ENCODE peak calls at places on chromosomes 5 and 9, in five cellular contexts. T is pancreas; H is colonic mucosa; D is CD4-positive, CD25-positive, alpha-beta regulatory T cell; K is left lung. B is an unnamed sample.
A peak's percentile ranks its signal among the peaks of the same experiment; 100 is the strongest.

GRCh38 chr5:88860501-88860900 is 22.5 kb downstream of the MEF2C start:
- DNase-seq in T (no peak), H (no peak), K (no peak), D (no peak), B (no peak)

GRCh38 chr5:74543162-74543995 is 97.1 kb downstream of the ENC1 start:
- DNase-seq in H (peak; percentile 37), T (peak; percentile 51), K (peak; percentile 36), D (no peak), B (peak; percentile 16)

GRCh38 chr5:124663101-124663506 is 83.3 kb downstream of the ZNF608 start:
- DNase-seq in H (no peak), D (no peak), T (no peak), K (no peak), B (no peak)

GRCh38 chr9:72665421-72665820 is 144.0 kb downstream of the TMC1 start:
- DNase-seq in K (no peak), D (no peak), H (no peak), T (no peak), B (no peak)

GRCh38 chr9:7146582-7146981 is 388.8 kb downstream of the KDM4C start:
- DNase-seq in K (no peak), T (no peak), H (no peak), D (no peak), B (no peak)

GRCh38 chr5:159965031-159965837 is 43.7 kb upstream of the TTC1 start:
- DNase-seq in D (no peak), T (peak; percentile 35), H (peak; percentile 54), K (peak; percentile 52), B (peak; percentile 57)

GRCh38 chr9:121735065-121735791 is 83.8 kb downstream of the DAB2IP start:
- DNase-seq in K (no peak), T (no peak), D (no peak), H (peak; percentile 61), B (no peak)

GRCh38 chr5:57598756-57599155 is 116.1 kb upstream of the ACTBL2 start:
- DNase-seq in K (no peak), T (no peak), D (no peak), H (no peak), B (no peak)

GRCh38 chr5:174642816-174643405 is 81.5 kb upstream of the MSX2 start:
- DNase-seq in T (no peak), D (no peak), H (no peak), K (no peak), B (no peak)

GRCh38 chr9:14366071-14366470 is 52.1 kb upstream of the NFIB start:
- DNase-seq in T (no peak), H (no peak), D (no peak), K (peak; percentile 51), B (no peak)

GRCh38 chr5:57703726-57704125 is 221.1 kb upstream of the ACTBL2 start:
- DNase-seq in T (no peak), D (no peak), K (no peak), H (no peak), B (no peak)

GRCh38 chr5:125894383-125894782 is 528.8 kb upstream of the GRAMD2B start:
- DNase-seq in K (no peak), D (no peak), H (no peak), T (no peak), B (no peak)

GRCh38 chr5:106172681-106173532 is 1497.8 kb downstream of the EFNA5 start:
- DNase-seq in K (no peak), T (no peak), H (no peak), D (no peak), B (no peak)

GRCh38 chr9:113863345-113863744 is 12.8 kb upstream of the ZNF618 start:
- DNase-seq in K (no peak), H (no peak), D (no peak), T (no peak), B (no peak)

GRCh38 chr5:179866241-179867078 is 7.8 kb upstream of the MRNIP start:
- DNase-seq in K (no peak), D (no peak), H (no peak), T (no peak), B (no peak)

GRCh38 chr5:7904170-7904569 is 35.2 kb downstream of the MTRR start:
- DNase-seq in H (no peak), D (no peak), T (no peak), K (no peak), B (no peak)

GRCh38 chr5:123709422-123709821 is 197.4 kb downstream of the CSNK1G3 start:
- DNase-seq in K (no peak), H (no peak), D (no peak), T (no peak), B (no peak)

GRCh38 chr5:891837-892389 is 688 bp downstream of the BRD9 start:
- DNase-seq in K (no peak), D (no peak), T (no peak), H (no peak), B (peak; percentile 25)

GRCh38 chr9:136833381-136834142 is 8.7 kb upstream of the AJM1 start:
- DNase-seq in H (no peak), D (no peak), K (no peak), T (no peak), B (no peak)

GRCh38 chr5:165026971-165027370 is 1521.6 kb downstream of the MAT2B start:
- DNase-seq in D (no peak), T (no peak), H (no peak), K (no peak), B (no peak)

GRCh38 chr5:125227333-125228075 is 481.1 kb upstream of the ZNF608 start:
- DNase-seq in K (no peak), H (peak; percentile 24), T (peak; percentile 15), D (no peak), B (no peak)

GRCh38 chr5:175246242-175246891 is 197.6 kb downstream of the DRD1 start:
- DNase-seq in K (peak; percentile 51), H (peak; percentile 22), D (no peak), T (peak; percentile 11), B (no peak)

GRCh38 chr9:31253800-31254762 is 1130.4 kb upstream of the ACO1 start:
- DNase-seq in D (no peak), K (no peak), T (no peak), H (no peak), B (no peak)

GRCh38 chr5:100130307-100130706 is 404.9 kb upstream of the FAM174A start:
- DNase-seq in T (no peak), K (no peak), H (no peak), D (no peak), B (no peak)

GRCh38 chr5:170387775-170388174 is 1.4 kb downstream of the KCNMB1 start:
- DNase-seq in K (no peak), H (no peak), D (no peak), T (no peak), B (no peak)

GRCh38 chr5:73344835-73345234 is 103.7 kb downstream of the FOXD1 start:
- DNase-seq in T (no peak), D (no peak), H (no peak), K (no peak), B (no peak)

GRCh38 chr5:172129174-172129764 is 58.8 kb downstream of the STK10 start:
- DNase-seq in T (no peak), H (no peak), D (no peak), K (peak; percentile 59), B (no peak)

GRCh38 chr5:72268753-72269410 is 51.2 kb downstream of the MRPS27 start:
- DNase-seq in T (peak; percentile 40), K (peak; percentile 40), H (peak; percentile 62), D (peak; percentile 9), B (peak; percentile 61)

DNA sequence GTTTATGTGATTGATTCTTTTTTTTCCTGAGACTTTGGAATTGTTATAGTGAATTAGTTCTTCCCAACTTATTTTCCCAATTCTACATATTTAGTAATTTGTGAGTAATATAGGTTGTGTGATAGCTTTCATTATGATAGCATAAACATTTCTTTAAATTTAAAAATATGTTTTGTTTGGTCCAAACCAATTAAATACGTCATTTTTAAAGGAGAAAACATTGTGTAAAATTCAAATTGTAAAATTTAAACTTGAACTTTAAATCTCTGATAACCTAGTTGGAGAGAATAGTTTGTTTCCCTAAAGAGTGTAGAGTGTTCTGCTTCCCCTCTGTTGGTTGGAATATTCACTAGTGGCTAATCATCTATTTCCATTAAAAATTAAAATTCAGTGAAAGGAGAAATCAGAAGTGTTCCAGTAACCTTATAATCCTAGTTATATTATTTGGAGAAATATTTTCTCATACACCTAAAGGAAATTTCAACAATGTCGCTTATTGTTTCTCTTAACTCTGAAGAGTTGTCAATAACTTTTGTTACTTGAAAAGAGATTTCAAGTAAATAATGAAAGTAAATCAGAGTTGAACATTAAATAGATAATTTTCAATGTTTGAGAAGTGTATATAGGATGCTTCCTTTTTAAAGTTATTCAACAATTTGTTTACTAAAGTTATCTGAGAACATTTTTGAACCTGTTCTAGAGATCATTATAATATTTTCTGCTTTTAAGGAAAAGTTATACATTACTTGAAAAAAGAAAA is 2.9 kb downstream of the NIPBL start:
- DNase-seq in D (no peak), H (no peak), T (no peak), K (no peak), B (no peak)
- H3K4me3 ChIP-seq in D (peak overlapping the region; percentile 92), H (no peak overlapping the region), T (peak overlapping the region; percentile 95), K (peak overlapping the region; percentile 72), B (peak overlapping the region; percentile 60)

DNA sequence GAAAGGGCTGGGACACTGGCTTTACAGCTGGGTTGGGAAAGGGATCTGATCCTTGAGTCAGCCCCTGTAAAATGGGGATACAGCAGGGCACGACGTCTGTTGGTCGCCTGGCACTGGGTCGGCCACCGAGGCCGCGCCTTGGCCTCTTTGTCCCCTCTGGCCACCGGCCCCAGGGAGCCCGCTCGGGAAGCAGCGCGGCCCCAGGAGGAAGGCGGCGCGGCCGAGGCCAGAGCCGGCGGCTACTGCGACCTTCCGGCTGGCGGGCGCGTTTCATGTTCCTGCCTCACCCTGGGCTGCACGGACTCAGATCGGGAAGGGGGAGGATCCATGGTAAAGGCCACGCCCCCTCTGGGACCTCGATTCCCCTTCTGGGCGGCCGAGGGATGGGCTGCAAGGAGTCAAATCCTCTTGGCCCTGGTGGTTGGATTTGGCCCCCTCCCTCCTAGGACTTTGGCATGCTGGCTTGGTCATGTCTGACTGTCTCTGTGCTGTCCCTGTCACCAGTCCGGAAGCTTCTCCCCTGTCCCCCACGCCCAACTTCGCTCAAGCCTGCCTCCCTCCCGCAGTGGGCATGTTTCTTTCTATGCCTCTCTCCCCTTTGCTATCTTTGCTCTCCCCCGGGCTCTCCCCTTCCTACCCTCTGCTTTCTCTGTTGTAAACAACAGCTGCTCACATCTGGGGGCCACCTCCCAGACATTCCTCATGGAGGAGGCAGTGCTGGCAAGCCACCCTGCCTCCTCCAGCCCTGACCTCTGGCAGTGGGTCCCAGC is 25.8 kb downstream of the FPGS start:
- DNase-seq in H (peak; percentile 87), T (peak; percentile 73), D (no peak), K (peak; percentile 83), B (peak; percentile 91)
- H3K27ac ChIP-seq in H (peak overlapping the region; percentile 66), T (peak overlapping the region; percentile 12), D (no peak overlapping the region), K (peak overlapping the region; percentile 75), B (peak overlapping the region; percentile 84)

GRCh38 chr9:89234636-89235035 is 56.0 kb upstream of the SHC3 start:
- DNase-seq in H (no peak), T (no peak), K (peak; percentile 49), D (no peak), B (peak; percentile 22)

GRCh38 chr9:89236955-89237573 is 58.4 kb upstream of the SHC3 start:
- DNase-seq in D (no peak), H (no peak), K (peak; percentile 59), T (no peak), B (no peak)

DNA sequence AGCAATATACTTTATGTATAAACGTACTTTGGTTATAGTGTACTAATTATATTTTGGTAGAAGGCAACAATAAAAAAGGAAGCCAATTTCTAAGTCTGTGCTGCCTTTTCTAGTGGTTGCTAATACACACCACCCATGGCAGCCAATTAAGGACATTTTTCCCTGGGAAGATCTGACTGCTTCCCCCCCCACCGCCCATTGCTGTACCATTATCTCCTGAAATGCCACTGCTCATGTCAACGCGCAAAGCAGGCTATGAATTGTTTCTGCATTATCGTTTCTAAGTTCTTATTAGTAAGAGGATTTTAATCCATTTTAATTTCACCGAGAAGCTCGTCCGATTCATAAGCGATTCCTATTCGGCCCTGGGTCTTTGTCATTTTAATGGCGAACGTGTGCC is 55.6 kb upstream of the SHC3 start:
- DNase-seq in T (no peak), D (no peak), H (no peak), K (no peak), B (no peak)
- H3K4me3 ChIP-seq in T (peak overlapping the region; percentile 5), D (no peak overlapping the region), H (no peak overlapping the region), K (peak overlapping the region; percentile 10), B (no peak overlapping the region)

GRCh38 chr9:129887210-129888084 is 52.2 kb downstream of the USP20 start:
- DNase-seq in D (peak; percentile 73), K (no peak), T (no peak), H (no peak), B (no peak)
- H3K27ac ChIP-seq in D (peak overlapping the region; percentile 99), K (peak overlapping the region; percentile 75), T (peak overlapping the region; percentile 6), H (peak overlapping the region; percentile 81), B (no peak overlapping the region)